ENCODE peak calls at places on chromosomes 1 and 21, in five cellular contexts. O is cardiac muscle cell, P is suprapubic skin, J is breast epithelium, X is keratinocyte. I is an unnamed sample. For H3K36me3, the result is how much of the 10 kb centered on the place peaks cover.

GRCh38 chr1:82923957-82924356 is 1075.0 kb downstream of the TTLL7 start:
- DNase-seq in O (no peak), P (no peak), J (no peak), X (no peak), I (no peak)

GRCh38 chr1:156625436-156626078 is 6.3 kb downstream of the HAPLN2 start:
- DNase-seq in O (peak), P (no peak), J (no peak), X (no peak), I (no peak)

GRCh38 chr1:162230096-162230495 is 146.6 kb downstream of the SPATA46 start:
- DNase-seq in O (peak), P (no peak), J (no peak), X (no peak), I (no peak)

GRCh38 chr21:34835526-34835925 is 166.7 kb downstream of the CLIC6 start:
- DNase-seq in O (peak), P (no peak), J (no peak), X (no peak), I (no peak)

GRCh38 chr1:108121361-108122143 is 78.6 kb downstream of the SLC25A24 start:
- DNase-seq in O (peak), P (no peak), J (no peak), X (no peak), I (peak)

GRCh38 chr1:235783148-235783776 is 83.4 kb downstream of the LYST start:
- DNase-seq in O (peak), P (no peak), J (no peak), X (no peak), I (no peak)

GRCh38 chr1:246567258-246568235 is 1.3 kb downstream of the CNST start:
- DNase-seq in O (peak), P (no peak), J (no peak), X (peak), I (no peak)

GRCh38 chr1:58157281-58157680 is 389.2 kb downstream of the OMA1 start:
- DNase-seq in O (no peak), P (no peak), J (no peak), X (no peak), I (no peak)

GRCh38 chr1:94992161-94992560 is 65.3 kb upstream of the CNN3 start:
- DNase-seq in O (no peak), P (no peak), J (no peak), X (no peak), I (no peak)

GRCh38 chr1:60073605-60074278 is at the start of gene C1orf87:
- DNase-seq in O (no peak), P (no peak), J (no peak), X (no peak), I (peak)

GRCh38 chr1:81756872-81757271 is 43.9 kb upstream of the ADGRL2 start:
- DNase-seq in O (peak), P (no peak), J (no peak), X (no peak), I (no peak)

GRCh38 chr1:247115141-247115510 is 11.0 kb upstream of the ZNF669 start:
- DNase-seq in O (no peak), P (no peak), J (no peak), X (no peak), I (no peak)

GRCh38 chr1:21931171-21932093 is 5.7 kb downstream of the HSPG2 start:
- DNase-seq in O (peak), P (peak), J (no peak), X (no peak), I (peak)

GRCh38 chr1:93552751-93553455 is 105.0 kb downstream of the FNBP1L start:
- DNase-seq in O (peak), P (no peak), J (no peak), X (no peak), I (no peak)

GRCh38 chr1:22064751-22065402 is 12.4 kb downstream of the CDC42 start:
- DNase-seq in O (no peak), P (no peak), J (no peak), X (no peak), I (no peak)

GRCh38 chr1:180563013-180563827 is 4.5 kb downstream of the OVAAL start:
- DNase-seq in O (peak), P (no peak), J (no peak), X (no peak), I (no peak)

GRCh38 chr1:74356493-74356892 is 121.3 kb downstream of the TNNI3K start:
- DNase-seq in O (no peak), P (no peak), J (no peak), X (no peak), I (no peak)

GRCh38 chr1:229092377-229093257 is 178.3 kb upstream of the RAB4A start:
- DNase-seq in O (no peak), P (no peak), J (no peak), X (no peak), I (no peak)

GRCh38 chr1:212514056-212514614 is 81.4 kb downstream of the NENF start:
- DNase-seq in O (peak), P (no peak), J (no peak), X (no peak), I (peak)

GRCh38 chr1:21451212-21451611 is 11.3 kb downstream of the NBPF3 start:
- DNase-seq in O (peak), P (no peak), J (no peak), X (no peak), I (no peak)

GRCh38 chr1:205286335-205286950 is 35.1 kb downstream of the NUAK2 start:
- DNase-seq in O (peak), P (no peak), J (no peak), X (no peak), I (peak)

GRCh38 chr21:38036016-38036415 is 119.8 kb upstream of the KCNJ6 start:
- DNase-seq in O (no peak), P (no peak), J (no peak), X (no peak), I (no peak)

GRCh38 chr1:167090289-167090942 is at the start of gene GPA33:
- DNase-seq in O (no peak), P (no peak), J (no peak), X (no peak), I (no peak)

GRCh38 chr1:42925132-42925769 is 33.4 kb downstream of the SLC2A1 start:
- DNase-seq in O (no peak), P (peak), J (no peak), X (no peak), I (no peak)

GRCh38 chr1:179810367-179810715 is 67.2 kb downstream of the FAM163A start:
- DNase-seq in O (no peak), P (no peak), J (no peak), X (no peak), I (no peak)

GRCh38 chr1:235980976-235981375 is 83.9 kb downstream of the NID1 start:
- DNase-seq in O (no peak), P (no peak), J (no peak), X (no peak), I (no peak)

GRCh38 chr21:42159560-42160110 is 59.3 kb upstream of the ABCG1 start:
- DNase-seq in O (no peak), P (peak), J (no peak), X (no peak), I (peak)

GRCh38 chr21:42203936-42204335 is 15.0 kb upstream of the ABCG1 start:
- DNase-seq in O (no peak), P (no peak), J (no peak), X (no peak), I (no peak)

GRCh38 chr1:67677925-67678324 is 7.1 kb upstream of the GADD45A start:
- DNase-seq in O (no peak), P (no peak), J (no peak), X (no peak), I (no peak)

GRCh38 chr1:106699436-106699835 is 357.0 kb upstream of the PRMT6 start:
- DNase-seq in O (no peak), P (no peak), J (no peak), X (no peak), I (no peak)

GRCh38 chr1:29286194-29286767 is 50.0 kb downstream of the PTPRU start:
- DNase-seq in O (no peak), P (peak), J (no peak), X (no peak), I (no peak)

GRCh38 chr1:245345191-245345884 is 190.6 kb downstream of the KIF26B start:
- DNase-seq in O (no peak), P (no peak), J (no peak), X (no peak), I (no peak)

GRCh38 chr1:199684686-199685273 is 342.7 kb upstream of the NR5A2 start:
- DNase-seq in O (peak), P (no peak), J (no peak), X (no peak), I (no peak)

GRCh38 chr1:42891471-42891870 is 45.1 kb downstream of the ZNF691 start:
- DNase-seq in O (no peak), P (no peak), J (no peak), X (no peak), I (no peak)

GRCh38 chr1:248696261-248696660 is 6.3 kb downstream of the OR14I1 start:
- DNase-seq in O (no peak), P (no peak), J (no peak), X (no peak), I (no peak)
- TF ChIP-seq CTCF in O (no peak), P (no peak), J (no peak), X (no peak), I (no peak)

GRCh38 chr1:221078260-221078965 is 199.2 kb downstream of the HLX start:
- DNase-seq in O (no peak), P (no peak), J (no peak), X (no peak), I (no peak)
- H3K4me3 ChIP-seq in O (no peak), P (no peak), J (no peak), X (no peak), I (no peak)

DNA sequence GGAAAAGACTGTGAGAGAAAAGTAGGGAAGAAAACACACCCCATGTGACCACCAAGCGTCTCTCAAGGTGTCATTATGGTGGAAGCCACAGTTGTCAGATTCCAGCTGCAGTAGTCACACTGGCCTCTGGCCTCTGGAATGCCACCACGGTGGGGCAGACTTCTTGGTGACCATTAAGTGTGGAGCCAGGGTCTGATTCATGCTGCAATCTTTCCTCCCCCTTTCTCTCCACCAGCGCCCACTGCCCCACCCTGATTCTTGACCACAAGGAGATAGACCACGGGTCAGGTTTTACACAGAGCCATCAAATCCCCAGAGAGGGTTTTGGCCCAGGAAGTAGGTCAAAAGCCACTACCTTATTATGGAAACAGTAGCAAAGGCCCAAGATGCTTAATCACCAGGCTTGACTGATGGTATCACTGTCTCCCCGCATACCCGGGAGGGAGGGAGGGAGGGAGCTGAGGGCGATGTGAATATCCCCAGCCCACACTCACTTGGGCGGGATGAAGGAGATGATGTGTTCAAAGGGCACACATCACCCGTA is 52.7 kb upstream of the GRHL3 start:
- DNase-seq in O (peak), P (no peak), J (no peak), X (no peak), I (no peak)
- H3K36me3 ChIP-seq in O (under half), P (under half), J (under half), X (under half), I (under half)

GRCh38 chr1:160746870-160747500 is 7.9 kb downstream of the SLAMF7 start:
- DNase-seq in O (no peak), P (no peak), J (no peak), X (no peak), I (no peak)
- TF ChIP-seq CTCF in O (no peak), P (no peak), J (no peak), X (no peak), I (no peak)